ENCODE peak calls at places on chromosomes 3 and 15, in ten cellular contexts. W, G, B, N, A, R, O, J, F and Q are unnamed samples.

GRCh38 chr3:131608741-131609140 is 106.0 kb upstream of the MRPL3 start:
- DNase-seq in W (no peak), G (no peak), B (no peak), N (no peak), A (no peak), R (no peak), O (no peak), J (no peak), F (no peak), Q (no peak)

GRCh38 chr15:68187559-68187958 is 17.6 kb downstream of the CALML4 start:
- DNase-seq in W (no peak), G (no peak), B (no peak), N (no peak), A (peak; percentile 15), R (peak; percentile 50), O (no peak), J (no peak), F (no peak), Q (no peak)

GRCh38 chr3:66413151-66413751 is 87.6 kb downstream of the LRIG1 start:
- DNase-seq in W (no peak), G (no peak), B (no peak), N (no peak), A (no peak), R (no peak), O (no peak), J (no peak), F (no peak), Q (no peak)

GRCh38 chr15:71532994-71533393 is 277.4 kb upstream of the NR2E3 start:
- DNase-seq in W (no peak), G (peak; percentile 83), B (peak; percentile 44), N (no peak), A (no peak), R (no peak), O (no peak), J (no peak), F (no peak), Q (no peak)

GRCh38 chr3:184611606-184612304 is 50.2 kb downstream of the EPHB3 start:
- DNase-seq in W (no peak), G (no peak), B (no peak), N (no peak), A (no peak), R (no peak), O (no peak), J (no peak), F (no peak), Q (no peak)

GRCh38 chr3:156680243-156680930 is 6.0 kb downstream of the TIPARP start:
- DNase-seq in W (no peak), G (no peak), B (peak; percentile 31), N (no peak), A (no peak), R (no peak), O (no peak), J (no peak), F (no peak), Q (no peak)

GRCh38 chr3:150775001-150775599 is 12.1 kb upstream of the SIAH2 start:
- DNase-seq in W (no peak), G (no peak), B (no peak), N (no peak), A (no peak), R (no peak), O (no peak), J (no peak), F (no peak), Q (no peak)

GRCh38 chr3:31288641-31289100 is 244.1 kb upstream of the STT3B start:
- DNase-seq in W (no peak), G (peak; percentile 38), B (no peak), N (no peak), A (no peak), R (peak; percentile 21), O (no peak), J (no peak), F (peak; percentile 7), Q (no peak)

GRCh38 chr3:188594137-188594536 is 440.2 kb downstream of the LPP start:
- DNase-seq in W (no peak), G (no peak), B (no peak), N (no peak), A (no peak), R (no peak), O (no peak), J (no peak), F (no peak), Q (no peak)

GRCh38 chr3:105473521-105474223 is 107.0 kb downstream of the ALCAM start:
- DNase-seq in W (no peak), G (peak; percentile 2), B (no peak), N (no peak), A (no peak), R (no peak), O (no peak), J (no peak), F (no peak), Q (no peak)

GRCh38 chr15:38002883-38003477 is 68.5 kb downstream of the TMCO5A start:
- DNase-seq in W (no peak), G (peak; percentile 82), B (peak; percentile 62), N (peak; percentile 25), A (no peak), R (peak; percentile 44), O (no peak), J (no peak), F (no peak), Q (no peak)

GRCh38 chr3:47512416-47513124 is 942 bp downstream of the ELP6 start:
- DNase-seq in W (no peak), G (peak; percentile 20), B (no peak), N (no peak), A (peak; percentile 12), R (no peak), O (no peak), J (no peak), F (peak; percentile 5), Q (peak; percentile 7)

GRCh38 chr15:31077181-31077580 is 24.3 kb downstream of the TRPM1 start:
- DNase-seq in W (no peak), G (no peak), B (peak; percentile 70), N (no peak), A (no peak), R (no peak), O (no peak), J (no peak), F (no peak), Q (no peak)

GRCh38 chr3:158103131-158103955 is 2.9 kb downstream of the SHOX2 start:
- DNase-seq in W (peak; percentile 23), G (no peak), B (no peak), N (no peak), A (no peak), R (no peak), O (no peak), J (no peak), F (no peak), Q (no peak)

GRCh38 chr3:58111513-58112184 is 99.1 kb downstream of the DNASE1L3 start:
- DNase-seq in W (peak; percentile 38), G (peak; percentile 93), B (no peak), N (no peak), A (peak; percentile 60), R (no peak), O (no peak), J (no peak), F (no peak), Q (no peak)

GRCh38 chr3:142853270-142854163 is 35.4 kb downstream of the PCOLCE2 start:
- DNase-seq in W (no peak), G (no peak), B (no peak), N (no peak), A (no peak), R (peak; percentile 78), O (no peak), J (no peak), F (no peak), Q (no peak)

GRCh38 chr3:149145926-149146325 is 16.5 kb downstream of the HPS3 start:
- DNase-seq in W (no peak), G (no peak), B (no peak), N (no peak), A (no peak), R (no peak), O (no peak), J (no peak), F (no peak), Q (no peak)

GRCh38 chr3:46393554-46394434 is 13.1 kb downstream of the CCR5AS start:
- DNase-seq in W (no peak), G (peak; percentile 48), B (no peak), N (no peak), A (peak; percentile 50), R (no peak), O (no peak), J (no peak), F (no peak), Q (no peak)

GRCh38 chr15:65394936-65395335 is 17.1 kb upstream of the IGDCC3 start:
- DNase-seq in W (no peak), G (no peak), B (no peak), N (no peak), A (no peak), R (no peak), O (no peak), J (no peak), F (no peak), Q (no peak)

GRCh38 chr3:171374661-171375285 is 85.4 kb downstream of the TNIK start:
- DNase-seq in W (no peak), G (no peak), B (peak; percentile 35), N (no peak), A (no peak), R (no peak), O (no peak), J (no peak), F (no peak), Q (no peak)

GRCh38 chr3:7504886-7505775 is 644.2 kb downstream of the GRM7 start:
- DNase-seq in W (no peak), G (no peak), B (no peak), N (no peak), A (no peak), R (no peak), O (no peak), J (no peak), F (no peak), Q (no peak)

GRCh38 chr3:113606539-113607218 is 74.3 kb downstream of the SIDT1 start:
- DNase-seq in W (no peak), G (no peak), B (no peak), N (no peak), A (no peak), R (no peak), O (no peak), J (no peak), F (no peak), Q (no peak)

GRCh38 chr15:67593561-67593960 is 51.1 kb downstream of the MAP2K5 start:
- DNase-seq in W (no peak), G (no peak), B (no peak), N (no peak), A (no peak), R (no peak), O (no peak), J (no peak), F (no peak), Q (no peak)

GRCh38 chr3:181880339-181880738 is 168.6 kb downstream of the SOX2 start:
- DNase-seq in W (no peak), G (no peak), B (no peak), N (no peak), A (peak; percentile 77), R (no peak), O (no peak), J (no peak), F (no peak), Q (no peak)

GRCh38 chr15:77066961-77067690 is 3.8 kb downstream of the TSPAN3 start:
- DNase-seq in W (no peak), G (peak; percentile 15), B (no peak), N (no peak), A (peak; percentile 23), R (no peak), O (no peak), J (no peak), F (no peak), Q (no peak)

GRCh38 chr15:63156708-63157065 is 590 bp downstream of the RPS27L start:
- DNase-seq in W (no peak), G (peak; percentile 38), B (peak; percentile 19), N (no peak), A (no peak), R (peak; percentile 28), O (no peak), J (no peak), F (no peak), Q (no peak)

GRCh38 chr15:20341901-20342605 is 199.5 kb downstream of the GOLGA6L6 start:
- DNase-seq in W (peak; percentile 85), G (peak; percentile 64), B (peak; percentile 51), N (peak; percentile 94), A (no peak), R (peak; percentile 76), O (no peak), J (no peak), F (peak; percentile 53), Q (no peak)

GRCh38 chr15:89028036-89028435 is 60.2 kb upstream of the ABHD2 start:
- DNase-seq in W (no peak), G (no peak), B (peak; percentile 73), N (no peak), A (no peak), R (no peak), O (no peak), J (no peak), F (no peak), Q (no peak)